ENCODE peak calls at places on chromosomes 2 and 18, in six cellular contexts. H, D, V, G, J and Y are unnamed samples.

GRCh38 chr18:63970803-63971191 is 916 bp downstream of the SERPINB8 start:
- DNase-seq in H (peak), D (peak), V (no peak), G (no peak), J (peak), Y (no peak)

GRCh38 chr2:101697794-101698418 is 399 bp downstream of the MAP4K4 start:
- DNase-seq in H (no peak), D (no peak), V (no peak), G (no peak), J (peak), Y (no peak)

GRCh38 chr2:148534416-148535205 is 109.9 kb upstream of the EPC2 start:
- DNase-seq in H (peak), D (peak), V (no peak), G (no peak), J (no peak), Y (no peak)

GRCh38 chr2:237441605-237442004 is 27.6 kb upstream of the COL6A3 start:
- DNase-seq in H (no peak), D (no peak), V (no peak), G (peak), J (no peak), Y (no peak)

GRCh38 chr18:13376298-13376840 is 157.8 kb downstream of the LDLRAD4 start:
- DNase-seq in H (no peak), D (no peak), V (no peak), G (no peak), J (no peak), Y (no peak)

GRCh38 chr2:111659361-111660281 is 224.4 kb downstream of the ANAPC1 start:
- DNase-seq in H (peak), D (no peak), V (no peak), G (no peak), J (peak), Y (peak)

GRCh38 chr18:51107594-51108305 is 77.7 kb downstream of the SMAD4 start:
- DNase-seq in H (no peak), D (no peak), V (no peak), G (no peak), J (no peak), Y (no peak)

GRCh38 chr2:216619411-216620393 is 13.5 kb upstream of the IGFBP2 start:
- DNase-seq in H (no peak), D (no peak), V (no peak), G (peak), J (no peak), Y (no peak)

GRCh38 chr2:133777607-133778006 is 209.3 kb upstream of the NCKAP5 start:
- DNase-seq in H (peak), D (peak), V (no peak), G (no peak), J (peak), Y (peak)

GRCh38 chr2:20182241-20182931 is 42.5 kb downstream of the SDC1 start:
- DNase-seq in H (no peak), D (peak), V (no peak), G (no peak), J (no peak), Y (no peak)

GRCh38 chr18:3114026-3114425 is 101.1 kb upstream of the LPIN2 start:
- DNase-seq in H (no peak), D (no peak), V (no peak), G (no peak), J (no peak), Y (no peak)

GRCh38 chr2:127067620-127068350 is 39.2 kb downstream of the BIN1 start:
- DNase-seq in H (peak), D (peak), V (peak), G (no peak), J (peak), Y (no peak)

GRCh38 chr2:159129807-159130206 is 156.7 kb downstream of the WDSUB1 start:
- DNase-seq in H (peak), D (no peak), V (no peak), G (no peak), J (no peak), Y (no peak)

GRCh38 chr18:32258148-32258547 is 68.3 kb downstream of the MEP1B start:
- DNase-seq in H (no peak), D (no peak), V (no peak), G (no peak), J (no peak), Y (no peak)

GRCh38 chr2:232386740-232387450 is 8.3 kb downstream of the ALPP start:
- DNase-seq in H (no peak), D (peak), V (no peak), G (no peak), J (peak), Y (no peak)

GRCh38 chr18:70234667-70235459 is 29.4 kb upstream of the RTTN start:
- DNase-seq in H (no peak), D (no peak), V (no peak), G (no peak), J (no peak), Y (no peak)

GRCh38 chr2:120677696-120678095 is 58.0 kb upstream of the GLI2 start:
- DNase-seq in H (no peak), D (no peak), V (no peak), G (no peak), J (no peak), Y (no peak)

GRCh38 chr18:63198868-63199742 is 120.5 kb downstream of the BCL2 start:
- DNase-seq in H (no peak), D (no peak), V (no peak), G (no peak), J (no peak), Y (no peak)

GRCh38 chr2:172200495-172201085 is 97.9 kb upstream of the DLX2 start:
- DNase-seq in H (no peak), D (peak), V (no peak), G (no peak), J (peak), Y (no peak)

GRCh38 chr2:109348645-109349554 is 219.9 kb downstream of the SH3RF3 start:
- DNase-seq in H (no peak), D (no peak), V (no peak), G (no peak), J (no peak), Y (no peak)

GRCh38 chr2:149739171-149739879 is 151.8 kb upstream of the MMADHC start:
- DNase-seq in H (no peak), D (no peak), V (no peak), G (no peak), J (no peak), Y (no peak)

GRCh38 chr2:219027511-219028055 is 13.7 kb downstream of the CFAP65 start:
- DNase-seq in H (no peak), D (no peak), V (no peak), G (no peak), J (no peak), Y (no peak)

GRCh38 chr2:20349457-20350034 is 1.1 kb downstream of the PUM2 start:
- DNase-seq in H (no peak), D (no peak), V (no peak), G (no peak), J (no peak), Y (no peak)

GRCh38 chr18:58966704-58967103 is 102.0 kb downstream of the ZNF532 start:
- DNase-seq in H (no peak), D (no peak), V (no peak), G (no peak), J (no peak), Y (no peak)
- H3K4me3 ChIP-seq in H (no peak), D (no peak), V (no peak), G (no peak), J (no peak), Y (no peak)

DNA sequence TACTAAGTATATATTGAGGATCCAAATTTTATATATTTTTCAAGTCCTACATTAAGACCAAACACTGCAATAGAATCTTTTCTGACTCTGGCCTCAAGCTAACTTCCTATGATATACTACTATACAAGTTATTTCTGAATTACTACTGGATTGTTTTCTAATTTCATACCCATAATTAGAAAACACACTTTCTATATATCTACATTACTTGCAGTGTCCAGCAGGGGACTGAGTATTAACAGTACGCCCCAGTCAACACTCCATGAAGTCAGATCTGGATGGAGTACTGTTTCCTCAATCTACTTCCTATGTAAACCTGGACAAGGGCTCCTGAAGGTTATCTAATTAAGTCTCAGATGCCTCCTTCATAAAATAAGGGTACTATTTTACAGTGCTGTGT is 26.5 kb downstream of the RMP24 start:
- DNase-seq in H (no peak), D (no peak), V (no peak), G (no peak), J (peak), Y (no peak)
- TF ChIP-seq CTCF in H (peak), D (no peak), V (no peak), G (no peak), J (peak), Y (peak)

GRCh38 chr2:8380573-8380972 is 301.3 kb upstream of the ID2 start:
- DNase-seq in H (no peak), D (no peak), V (no peak), G (no peak), J (no peak), Y (no peak)
- H3K4me3 ChIP-seq in H (no peak), D (no peak), V (no peak), G (no peak), J (no peak), Y (no peak)

DNA sequence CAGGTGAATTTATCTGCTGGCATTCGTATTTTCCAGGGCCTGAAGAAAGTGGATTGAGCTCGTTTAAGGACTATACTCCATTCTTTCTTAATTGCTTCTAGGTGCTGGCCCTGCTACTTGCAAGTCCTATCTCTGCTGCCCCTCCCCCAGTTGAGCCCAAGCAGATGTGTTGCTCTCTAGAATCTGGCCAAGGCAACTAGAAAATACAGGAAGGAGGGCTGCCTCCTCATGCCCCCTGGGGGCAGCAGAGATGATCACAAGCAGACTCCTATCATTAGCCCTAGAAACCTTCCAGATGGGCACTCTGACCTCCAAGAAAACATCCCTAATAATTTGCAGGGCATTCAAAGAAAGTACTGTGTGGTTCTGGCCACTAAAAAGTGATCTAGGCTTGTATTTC is 72.5 kb upstream of the CYP26B1 start:
- DNase-seq in H (no peak), D (no peak), V (no peak), G (no peak), J (peak), Y (no peak)
- TF ChIP-seq CTCF in H (peak), D (no peak), V (peak), G (no peak), J (peak), Y (peak)

GRCh38 chr18:24466766-24467165 is 6.3 kb downstream of the HRH4 start:
- DNase-seq in H (no peak), D (no peak), V (no peak), G (no peak), J (no peak), Y (no peak)

GRCh38 chr18:24461996-24462395 is 1.6 kb downstream of the HRH4 start:
- DNase-seq in H (no peak), D (no peak), V (no peak), G (no peak), J (no peak), Y (no peak)

GRCh38 chr18:24463233-24463775 is 2.9 kb downstream of the HRH4 start:
- DNase-seq in H (no peak), D (no peak), V (no peak), G (no peak), J (no peak), Y (no peak)

GRCh38 chr18:24470022-24470618 is 9.7 kb downstream of the HRH4 start:
- DNase-seq in H (no peak), D (no peak), V (no peak), G (no peak), J (no peak), Y (no peak)

DNA sequence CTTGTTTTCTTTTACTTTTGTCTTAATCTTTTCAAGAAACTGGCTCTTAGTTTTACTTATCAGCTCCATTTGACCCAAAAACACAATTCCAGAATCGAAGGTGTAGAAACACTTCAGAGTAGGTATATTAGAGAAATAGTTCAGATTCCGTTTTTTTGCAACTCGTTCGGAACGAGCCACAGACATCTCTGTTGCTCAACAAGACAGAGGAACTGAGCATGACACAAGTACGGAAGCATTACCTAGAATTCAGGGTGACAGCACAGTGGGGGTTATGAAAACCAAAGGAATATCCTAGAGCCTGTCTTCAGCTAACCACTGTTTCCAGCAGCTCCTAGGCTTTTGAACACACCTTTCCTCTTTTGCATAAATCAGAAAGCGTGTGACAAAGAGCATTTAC is 5.1 kb downstream of the HRH4 start:
- DNase-seq in H (no peak), D (no peak), V (no peak), G (no peak), J (no peak), Y (no peak)
- H3K4me3 ChIP-seq in H (no peak), D (no peak), V (no peak), G (no peak), J (no peak), Y (no peak)

DNA sequence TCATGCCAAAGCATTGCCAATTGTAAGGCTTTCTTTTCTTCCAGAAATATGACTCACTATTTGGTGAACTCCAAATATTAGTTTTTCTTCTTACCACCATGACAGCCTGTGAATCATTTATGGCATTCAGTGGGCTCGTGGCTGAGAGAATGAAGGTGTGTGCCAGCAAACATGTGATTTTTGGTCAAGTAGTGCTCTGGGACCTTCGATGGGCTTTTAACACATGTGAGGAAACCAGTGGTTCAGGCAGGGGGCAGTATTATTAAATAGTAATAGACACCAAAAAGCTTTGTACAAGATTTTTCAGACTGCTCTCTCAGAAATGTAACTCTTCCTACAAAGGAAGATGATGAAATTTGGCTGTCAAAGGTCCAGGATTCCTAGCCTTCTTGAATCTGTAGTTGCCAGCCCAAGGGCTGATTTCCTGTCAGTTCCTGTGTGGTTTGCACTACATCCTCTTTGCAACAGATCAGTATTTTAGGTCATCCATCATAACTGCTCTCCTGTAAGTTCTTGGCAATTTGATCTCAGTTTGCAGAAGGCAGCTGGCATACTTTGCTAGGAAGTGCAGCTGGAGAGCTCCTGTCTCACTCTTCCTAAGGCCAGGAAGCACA is 64.3 kb downstream of the BABAM2 start:
- DNase-seq in H (no peak), D (peak), V (no peak), G (peak), J (no peak), Y (peak)
- TF ChIP-seq CTCF in H (peak), D (peak), V (peak), G (no peak), J (peak), Y (peak)

GRCh38 chr2:182816856-182817255 is 49.6 kb downstream of the FRZB start:
- DNase-seq in H (no peak), D (no peak), V (no peak), G (no peak), J (no peak), Y (no peak)
- H3K4me3 ChIP-seq in H (no peak), D (no peak), V (no peak), G (no peak), J (no peak), Y (no peak)

GRCh38 chr2:84526562-84526961 is 10.3 kb downstream of the DNAH6 start:
- DNase-seq in H (no peak), D (no peak), V (no peak), G (no peak), J (no peak), Y (no peak)
- TF ChIP-seq CTCF in H (peak), D (no peak), V (peak), G (no peak), J (peak), Y (no peak)